ENCODE peak calls at places on chromosomes 2 and 18, in four cellular contexts. P is K562, N is GM12878, R is SK-N-SH. U is an unnamed sample.

GRCh38 chr18:6886931-6887330 is 157.4 kb downstream of the ARHGAP28 start:
- DNase-seq in P (no peak), N (no peak), R (no peak), U (no peak)

GRCh38 chr2:232666051-232666805 is 30.9 kb upstream of the GIGYF2 start:
- DNase-seq in P (no peak), N (no peak), R (no peak), U (no peak)

GRCh38 chr2:99697811-99698568 is 208.2 kb upstream of the REV1 start:
- DNase-seq in P (no peak), N (no peak), R (no peak), U (no peak)

GRCh38 chr2:20208487-20208882 is 16.4 kb downstream of the SDC1 start:
- DNase-seq in P (no peak), N (no peak), R (no peak), U (no peak)

GRCh38 chr2:40299173-40299572 is 152.7 kb downstream of the SLC8A1 start:
- DNase-seq in P (no peak), N (no peak), R (no peak), U (no peak)

GRCh38 chr2:2845796-2846315 is 514.8 kb upstream of the MYT1L start:
- DNase-seq in P (no peak), N (no peak), R (no peak), U (no peak)

GRCh38 chr2:85245891-85246290 is 81.9 kb downstream of the TGOLN2 start:
- DNase-seq in P (no peak), N (no peak), R (no peak), U (no peak)

GRCh38 chr2:74197983-74198460 is 393 bp upstream of the MTHFD2 start:
- DNase-seq in P (no peak), N (no peak), R (no peak), U (no peak)

GRCh38 chr2:47916437-47916836 is 10.1 kb upstream of the FBXO11 start:
- DNase-seq in P (no peak), N (no peak), R (no peak), U (no peak)

GRCh38 chr2:60212174-60212945 is 341.1 kb downstream of the BCL11A start:
- DNase-seq in P (no peak), N (no peak), R (no peak), U (no peak)

GRCh38 chr18:62587689-62588088 is 64.9 kb downstream of the ZCCHC2 start:
- DNase-seq in P (no peak), N (no peak), R (no peak), U (peak; percentile 35)

GRCh38 chr2:136376798-136377211 is 258.9 kb upstream of the CXCR4 start:
- DNase-seq in P (no peak), N (no peak), R (no peak), U (no peak)

GRCh38 chr18:13973061-13973460 is 57.7 kb upstream of the MC2R start:
- DNase-seq in P (no peak), N (no peak), R (no peak), U (no peak)

GRCh38 chr2:195710407-195710806 is 53.4 kb downstream of the SLC39A10 start:
- DNase-seq in P (no peak), N (no peak), R (no peak), U (no peak)

GRCh38 chr2:162198239-162198638 is 45.0 kb downstream of the FAP start:
- DNase-seq in P (no peak), N (no peak), R (no peak), U (no peak)

GRCh38 chr2:86770816-86771215 is 19.9 kb downstream of the CD8A start:
- DNase-seq in P (no peak), N (no peak), R (no peak), U (no peak)

GRCh38 chr2:214104219-214104618 is 306.6 kb upstream of the VWC2L start:
- DNase-seq in P (no peak), N (no peak), R (no peak), U (no peak)

GRCh38 chr18:29588446-29589100 is 1411.6 kb upstream of the CDH2 start:
- DNase-seq in P (no peak), N (no peak), R (no peak), U (no peak)

GRCh38 chr2:235702186-235702585 is 208.3 kb downstream of the AGAP1 start:
- DNase-seq in P (no peak), N (no peak), R (no peak), U (no peak)
- TF ChIP-seq NRF1 in P (no peak), N (no peak), R (no peak), U (no peak)

DNA sequence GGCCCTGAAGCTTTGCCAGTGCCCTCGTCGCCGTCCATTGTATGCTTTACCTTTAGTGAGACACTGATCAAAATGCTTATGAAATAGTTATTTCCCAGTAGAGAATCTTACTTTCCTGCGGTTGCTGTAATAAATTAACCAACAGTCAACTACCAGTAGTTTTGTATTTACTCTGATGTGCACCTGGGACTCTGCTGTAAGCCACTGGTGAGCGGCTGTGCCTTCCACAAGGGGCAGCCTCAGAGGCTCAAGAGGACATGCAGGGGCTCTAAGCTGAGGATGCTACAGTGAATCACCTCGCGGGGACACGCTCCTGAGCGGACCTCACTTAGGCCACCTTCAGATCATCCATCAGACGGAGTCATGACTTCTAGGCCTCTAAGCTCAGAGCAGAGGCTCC is 71.7 kb downstream of the BIN1 start:
- DNase-seq in P (no peak), N (no peak), R (no peak), U (peak; percentile 40)
- TF ChIP-seq NRF1 in P (no peak), N (no peak), R (no peak), U (no peak)

GRCh38 chr2:18378020-18378653 is 182.3 kb downstream of the RDH14 start:
- DNase-seq in P (peak; percentile 54), N (no peak), R (peak; percentile 62), U (no peak)
- TF ChIP-seq NRF1 in P (no peak), N (no peak), R (no peak), U (no peak)

DNA sequence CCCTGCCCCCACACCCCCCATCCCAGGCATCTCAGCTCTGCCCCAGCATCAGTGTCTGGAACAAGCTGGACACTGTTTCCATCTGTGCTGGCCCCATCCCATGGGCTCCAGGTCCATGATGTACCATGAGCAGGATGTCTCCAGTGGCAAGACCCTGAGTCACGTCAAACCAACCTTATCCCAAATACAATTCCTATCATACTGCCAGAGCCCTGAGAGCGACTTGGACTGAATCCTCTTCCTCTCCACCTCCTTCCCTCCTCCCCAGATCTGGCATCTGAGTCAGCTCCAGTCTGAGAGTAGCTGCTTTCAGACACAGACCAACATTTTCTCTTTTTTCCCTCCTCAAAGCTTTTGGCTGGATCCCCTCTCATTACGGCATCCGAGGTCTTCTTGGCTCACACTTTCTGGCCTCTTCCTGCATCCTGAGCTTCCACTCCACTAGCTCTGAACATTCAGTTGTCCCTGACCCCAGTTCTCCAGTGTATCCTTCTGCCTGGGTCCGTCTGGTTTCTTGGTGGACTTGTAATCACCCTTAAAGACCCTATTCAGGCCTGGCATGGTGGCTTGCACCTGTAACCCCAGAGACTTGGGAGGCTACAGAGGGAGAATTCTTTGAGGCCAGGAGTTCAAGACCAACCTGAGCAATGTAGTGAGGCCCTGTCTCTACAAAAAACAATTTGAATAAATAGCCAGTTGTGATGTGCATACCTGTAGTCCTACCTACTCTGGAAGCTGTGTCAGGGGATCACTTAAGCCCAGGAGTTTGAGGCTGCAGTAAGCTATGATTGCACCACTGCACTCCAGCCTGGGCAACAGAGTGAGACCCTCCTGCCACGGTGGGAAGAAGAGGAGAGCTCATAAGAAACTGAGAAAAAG is 68.3 kb downstream of the ACKR3 start:
- DNase-seq in P (no peak), N (no peak), R (no peak), U (no peak)
- TF ChIP-seq NRF1 in P (no peak), N (no peak), R (no peak), U (no peak)

DNA sequence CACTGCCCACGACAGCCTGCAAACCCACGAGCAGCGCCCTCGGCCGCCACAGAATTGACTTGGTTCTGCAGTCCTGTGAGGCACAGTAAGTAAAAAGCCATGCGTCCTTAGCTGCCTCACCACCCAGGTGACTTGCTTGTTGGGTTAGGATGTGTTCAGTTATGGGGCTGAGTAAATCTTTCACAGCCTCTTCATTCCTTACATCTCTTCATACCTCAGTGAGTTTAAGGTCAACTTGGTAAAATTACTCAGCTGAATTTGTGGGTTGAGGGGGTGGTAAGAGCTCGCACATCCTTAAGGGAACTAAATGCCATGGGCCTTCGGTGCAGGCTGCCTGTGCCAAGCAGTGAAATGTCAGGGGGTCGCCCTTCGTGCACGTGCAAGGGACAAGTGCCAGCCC is 165.2 kb upstream of the ALKAL2 start:
- DNase-seq in P (no peak), N (no peak), R (no peak), U (no peak)
- TF ChIP-seq NRF1 in P (no peak), N (no peak), R (no peak), U (no peak)

DNA sequence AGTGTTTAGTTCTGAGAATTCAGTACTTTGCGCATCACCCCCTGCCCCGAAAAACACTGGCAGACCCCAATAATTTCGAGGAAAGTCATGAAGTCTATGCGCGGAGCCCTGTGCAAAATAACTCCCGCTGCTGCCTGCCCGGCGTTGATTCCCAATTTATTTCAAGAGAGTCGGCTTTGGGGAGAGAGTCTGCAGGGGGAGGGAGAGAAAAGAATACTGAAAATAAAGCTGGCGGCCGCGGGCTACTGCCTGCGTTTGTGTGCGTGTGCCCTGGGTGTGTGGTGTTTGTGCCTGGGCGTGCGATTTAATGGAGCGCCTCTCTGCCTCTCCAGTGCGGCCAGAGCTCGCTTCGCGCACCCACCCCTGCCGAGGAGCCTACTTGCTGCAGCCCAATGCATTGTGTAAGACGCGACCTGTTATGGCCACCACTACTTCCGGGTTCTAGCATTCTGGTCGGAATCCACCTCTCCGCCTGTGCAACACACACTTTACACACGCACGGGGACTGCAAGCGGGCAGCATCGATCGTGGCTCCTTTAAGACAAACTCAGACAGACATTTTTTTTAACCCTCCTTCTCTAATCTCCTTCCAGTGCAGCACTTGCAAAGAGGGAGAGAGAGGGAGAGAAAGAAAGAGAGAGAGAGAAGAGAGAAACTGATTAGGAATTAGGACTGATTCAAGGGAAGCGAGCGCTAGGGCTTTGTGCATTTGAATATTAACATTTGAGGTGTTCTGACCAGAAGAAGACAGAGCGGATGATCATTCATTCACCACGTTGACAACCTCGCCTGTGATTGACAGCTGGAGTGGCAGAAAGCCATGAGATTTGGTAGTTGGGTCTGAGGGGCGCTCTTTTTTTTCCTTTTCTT is at the start of gene MEIS1:
- DNase-seq in P (peak; percentile 74), N (no peak), R (peak; percentile 88), U (peak; percentile 78)
- TF ChIP-seq NRF1 in P (peak; percentile 21), N (no peak), R (no peak), U (no peak)

GRCh38 chr2:216575465-216575864 is 57.8 kb upstream of the IGFBP2 start:
- DNase-seq in P (no peak), N (no peak), R (no peak), U (no peak)
- TF ChIP-seq NRF1 in P (no peak), N (no peak), R (no peak), U (no peak)

GRCh38 chr2:160287476-160287875 is 87.4 kb upstream of the ITGB6 start:
- DNase-seq in P (no peak), N (no peak), R (no peak), U (no peak)
- TF ChIP-seq NRF1 in P (no peak), N (no peak), R (no peak), U (no peak)

GRCh38 chr18:50870138-50870845 is 8.6 kb upstream of the ME2 start:
- DNase-seq in P (no peak), N (no peak), R (no peak), U (no peak)
- TF ChIP-seq NRF1 in P (no peak), N (no peak), R (no peak), U (no peak)

U was measured in H1.